ENCODE peak calls at places on chromosomes 7 and 10, in eight cellular contexts. One of them, this sample, is unnamed.
A peak's percentile ranks its signal among the peaks of the same experiment; 100 is the strongest.

GRCh38 chr10:61284222-61284890 is 168.8 kb downstream of the TMEM26 start:
- DNase-seq in uterus: peak; percentile 23
- DNase-seq in Right ventricle myocardium superior: no peak
- DNase-seq in iPS-NIHi11: peak; percentile 7
- DNase-seq in GDM1: peak; percentile 8
- DNase-seq in NAMALWA: peak; percentile 66
- DNase-seq in stimulated activated CD4-positive, alpha-beta T cell treated with anti-CD3 and anti-CD28 coated beads, TNF-alpha, amount 100 ng/mL, for 24 hours: no peak
- DNase-seq in nephron progenitor cell: peak; percentile 15
- DNase-seq in this sample: no peak

GRCh38 chr7:1461640-1462375 is 2.5 kb upstream of the MICALL2 start:
- DNase-seq in nephron progenitor cell: no peak
- DNase-seq in NAMALWA: no peak
- DNase-seq in uterus: no peak
- DNase-seq in Right ventricle myocardium superior: no peak
- DNase-seq in GDM1: no peak
- DNase-seq in iPS-NIHi11: no peak
- DNase-seq in stimulated activated CD4-positive, alpha-beta T cell treated with anti-CD3 and anti-CD28 coated beads, TNF-alpha, amount 100 ng/mL, for 24 hours: no peak
- DNase-seq in this sample: no peak

GRCh38 chr10:80187465-80188409 is 17.6 kb downstream of the ANXA11 start:
- DNase-seq in Right ventricle myocardium superior: peak; percentile 62
- DNase-seq in NAMALWA: peak; percentile 76
- DNase-seq in stimulated activated CD4-positive, alpha-beta T cell treated with anti-CD3 and anti-CD28 coated beads, TNF-alpha, amount 100 ng/mL, for 24 hours: peak; percentile 54
- DNase-seq in iPS-NIHi11: no peak
- DNase-seq in nephron progenitor cell: no peak
- DNase-seq in GDM1: peak; percentile 41
- DNase-seq in uterus: no peak
- DNase-seq in this sample: peak; percentile 37

GRCh38 chr10:5587151-5588079 is 62.7 kb downstream of the CALML3 start:
- DNase-seq in NAMALWA: no peak
- DNase-seq in Right ventricle myocardium superior: peak; percentile 64
- DNase-seq in iPS-NIHi11: no peak
- DNase-seq in nephron progenitor cell: no peak
- DNase-seq in GDM1: no peak
- DNase-seq in stimulated activated CD4-positive, alpha-beta T cell treated with anti-CD3 and anti-CD28 coated beads, TNF-alpha, amount 100 ng/mL, for 24 hours: no peak
- DNase-seq in uterus: peak; percentile 53
- DNase-seq in this sample: no peak

GRCh38 chr10:121956111-121957061 is 18.6 kb downstream of the NSMCE4A start:
- DNase-seq in NAMALWA: no peak
- DNase-seq in stimulated activated CD4-positive, alpha-beta T cell treated with anti-CD3 and anti-CD28 coated beads, TNF-alpha, amount 100 ng/mL, for 24 hours: no peak
- DNase-seq in nephron progenitor cell: no peak
- DNase-seq in uterus: no peak
- DNase-seq in iPS-NIHi11: no peak
- DNase-seq in GDM1: no peak
- DNase-seq in Right ventricle myocardium superior: no peak
- DNase-seq in this sample: no peak

GRCh38 chr10:120727001-120727400 is 124.2 kb upstream of the WDR11 start:
- DNase-seq in stimulated activated CD4-positive, alpha-beta T cell treated with anti-CD3 and anti-CD28 coated beads, TNF-alpha, amount 100 ng/mL, for 24 hours: no peak
- DNase-seq in GDM1: no peak
- DNase-seq in NAMALWA: no peak
- DNase-seq in Right ventricle myocardium superior: no peak
- DNase-seq in nephron progenitor cell: no peak
- DNase-seq in uterus: no peak
- DNase-seq in iPS-NIHi11: no peak
- DNase-seq in this sample: no peak

GRCh38 chr10:85124592-85124991 is 796.2 kb downstream of the CCSER2 start:
- DNase-seq in GDM1: no peak
- DNase-seq in stimulated activated CD4-positive, alpha-beta T cell treated with anti-CD3 and anti-CD28 coated beads, TNF-alpha, amount 100 ng/mL, for 24 hours: no peak
- DNase-seq in Right ventricle myocardium superior: no peak
- DNase-seq in nephron progenitor cell: no peak
- DNase-seq in uterus: no peak
- DNase-seq in iPS-NIHi11: no peak
- DNase-seq in NAMALWA: no peak
- DNase-seq in this sample: no peak

GRCh38 chr10:21230219-21230618 is 295.3 kb downstream of the SKIDA1 start:
- DNase-seq in GDM1: no peak
- DNase-seq in Right ventricle myocardium superior: no peak
- DNase-seq in NAMALWA: no peak
- DNase-seq in iPS-NIHi11: no peak
- DNase-seq in nephron progenitor cell: no peak
- DNase-seq in stimulated activated CD4-positive, alpha-beta T cell treated with anti-CD3 and anti-CD28 coated beads, TNF-alpha, amount 100 ng/mL, for 24 hours: no peak
- DNase-seq in uterus: no peak
- DNase-seq in this sample: no peak

GRCh38 chr10:35585903-35586535 is 19.1 kb upstream of the GJD4 start:
- DNase-seq in iPS-NIHi11: no peak
- DNase-seq in GDM1: no peak
- DNase-seq in Right ventricle myocardium superior: no peak
- DNase-seq in uterus: no peak
- DNase-seq in nephron progenitor cell: no peak
- DNase-seq in stimulated activated CD4-positive, alpha-beta T cell treated with anti-CD3 and anti-CD28 coated beads, TNF-alpha, amount 100 ng/mL, for 24 hours: no peak
- DNase-seq in NAMALWA: no peak
- DNase-seq in this sample: no peak

GRCh38 chr7:156168434-156168833 is 356.2 kb upstream of the SHH start:
- DNase-seq in Right ventricle myocardium superior: no peak
- DNase-seq in stimulated activated CD4-positive, alpha-beta T cell treated with anti-CD3 and anti-CD28 coated beads, TNF-alpha, amount 100 ng/mL, for 24 hours: no peak
- DNase-seq in GDM1: no peak
- DNase-seq in iPS-NIHi11: no peak
- DNase-seq in uterus: no peak
- DNase-seq in NAMALWA: no peak
- DNase-seq in nephron progenitor cell: no peak
- DNase-seq in this sample: no peak

GRCh38 chr7:21944616-21945373 is 904 bp downstream of the CDCA7L start:
- DNase-seq in stimulated activated CD4-positive, alpha-beta T cell treated with anti-CD3 and anti-CD28 coated beads, TNF-alpha, amount 100 ng/mL, for 24 hours: peak; percentile 46
- DNase-seq in Right ventricle myocardium superior: peak; percentile 61
- DNase-seq in NAMALWA: peak; percentile 84
- DNase-seq in iPS-NIHi11: peak; percentile 82
- DNase-seq in nephron progenitor cell: peak; percentile 38
- DNase-seq in uterus: no peak
- DNase-seq in GDM1: no peak
- DNase-seq in this sample: peak; percentile 10

GRCh38 chr7:128883622-128884549 is 21.2 kb downstream of the ATP6V1F start:
- DNase-seq in GDM1: peak; percentile 64
- DNase-seq in iPS-NIHi11: peak; percentile 96
- DNase-seq in stimulated activated CD4-positive, alpha-beta T cell treated with anti-CD3 and anti-CD28 coated beads, TNF-alpha, amount 100 ng/mL, for 24 hours: peak; percentile 84
- DNase-seq in Right ventricle myocardium superior: peak; percentile 90
- DNase-seq in NAMALWA: peak; percentile 90
- DNase-seq in uterus: peak; percentile 74
- DNase-seq in nephron progenitor cell: peak; percentile 91
- DNase-seq in this sample: peak; percentile 77

GRCh38 chr10:133357293-133358151 is at the start of gene FUOM:
- DNase-seq in GDM1: peak; percentile 71
- DNase-seq in stimulated activated CD4-positive, alpha-beta T cell treated with anti-CD3 and anti-CD28 coated beads, TNF-alpha, amount 100 ng/mL, for 24 hours: peak; percentile 76
- DNase-seq in Right ventricle myocardium superior: peak; percentile 75
- DNase-seq in iPS-NIHi11: peak; percentile 99
- DNase-seq in uterus: peak; percentile 40
- DNase-seq in NAMALWA: peak; percentile 88
- DNase-seq in nephron progenitor cell: peak; percentile 77
- DNase-seq in this sample: peak; percentile 64

GRCh38 chr10:22823109-22823508 is 104.7 kb upstream of the ARMC3 start:
- DNase-seq in uterus: no peak
- DNase-seq in iPS-NIHi11: no peak
- DNase-seq in GDM1: no peak
- DNase-seq in stimulated activated CD4-positive, alpha-beta T cell treated with anti-CD3 and anti-CD28 coated beads, TNF-alpha, amount 100 ng/mL, for 24 hours: no peak
- DNase-seq in NAMALWA: no peak
- DNase-seq in nephron progenitor cell: no peak
- DNase-seq in Right ventricle myocardium superior: no peak
- DNase-seq in this sample: no peak

GRCh38 chr7:152103691-152104090 is 78.2 kb downstream of the GALNT11 start:
- DNase-seq in GDM1: no peak
- DNase-seq in stimulated activated CD4-positive, alpha-beta T cell treated with anti-CD3 and anti-CD28 coated beads, TNF-alpha, amount 100 ng/mL, for 24 hours: no peak
- DNase-seq in uterus: no peak
- DNase-seq in NAMALWA: no peak
- DNase-seq in Right ventricle myocardium superior: no peak
- DNase-seq in nephron progenitor cell: no peak
- DNase-seq in iPS-NIHi11: no peak
- DNase-seq in this sample: no peak

GRCh38 chr7:22876986-22877729 is 54.5 kb upstream of the TOMM7 start:
- DNase-seq in NAMALWA: no peak
- DNase-seq in GDM1: no peak
- DNase-seq in stimulated activated CD4-positive, alpha-beta T cell treated with anti-CD3 and anti-CD28 coated beads, TNF-alpha, amount 100 ng/mL, for 24 hours: no peak
- DNase-seq in Right ventricle myocardium superior: no peak
- DNase-seq in iPS-NIHi11: no peak
- DNase-seq in uterus: no peak
- DNase-seq in nephron progenitor cell: no peak
- DNase-seq in this sample: no peak

GRCh38 chr7:149188637-149189259 is 6.6 kb upstream of the ZNF282 start:
- DNase-seq in iPS-NIHi11: no peak
- DNase-seq in stimulated activated CD4-positive, alpha-beta T cell treated with anti-CD3 and anti-CD28 coated beads, TNF-alpha, amount 100 ng/mL, for 24 hours: no peak
- DNase-seq in NAMALWA: no peak
- DNase-seq in nephron progenitor cell: no peak
- DNase-seq in uterus: no peak
- DNase-seq in GDM1: no peak
- DNase-seq in Right ventricle myocardium superior: no peak
- DNase-seq in this sample: no peak

GRCh38 chr10:128049226-128050010 is 76.8 kb downstream of the MKI67 start:
- DNase-seq in GDM1: no peak
- DNase-seq in stimulated activated CD4-positive, alpha-beta T cell treated with anti-CD3 and anti-CD28 coated beads, TNF-alpha, amount 100 ng/mL, for 24 hours: no peak
- DNase-seq in Right ventricle myocardium superior: no peak
- DNase-seq in iPS-NIHi11: no peak
- DNase-seq in uterus: no peak
- DNase-seq in nephron progenitor cell: no peak
- DNase-seq in NAMALWA: no peak
- DNase-seq in this sample: no peak

GRCh38 chr7:17771901-17772408 is 168.3 kb downstream of the SNX13 start:
- DNase-seq in iPS-NIHi11: peak; percentile 15
- DNase-seq in stimulated activated CD4-positive, alpha-beta T cell treated with anti-CD3 and anti-CD28 coated beads, TNF-alpha, amount 100 ng/mL, for 24 hours: no peak
- DNase-seq in nephron progenitor cell: no peak
- DNase-seq in NAMALWA: no peak
- DNase-seq in GDM1: no peak
- DNase-seq in Right ventricle myocardium superior: no peak
- DNase-seq in uterus: no peak
- DNase-seq in this sample: no peak

GRCh38 chr10:33163941-33164824 is 170.3 kb downstream of the NRP1 start:
- DNase-seq in NAMALWA: no peak
- DNase-seq in Right ventricle myocardium superior: no peak
- DNase-seq in uterus: no peak
- DNase-seq in nephron progenitor cell: no peak
- DNase-seq in GDM1: no peak
- DNase-seq in stimulated activated CD4-positive, alpha-beta T cell treated with anti-CD3 and anti-CD28 coated beads, TNF-alpha, amount 100 ng/mL, for 24 hours: no peak
- DNase-seq in iPS-NIHi11: no peak
- DNase-seq in this sample: no peak

GRCh38 chr10:124301736-124302135 is 117.0 kb downstream of the OAT start:
- DNase-seq in uterus: no peak
- DNase-seq in GDM1: no peak
- DNase-seq in Right ventricle myocardium superior: peak; percentile 25
- DNase-seq in nephron progenitor cell: no peak
- DNase-seq in stimulated activated CD4-positive, alpha-beta T cell treated with anti-CD3 and anti-CD28 coated beads, TNF-alpha, amount 100 ng/mL, for 24 hours: no peak
- DNase-seq in iPS-NIHi11: no peak
- DNase-seq in NAMALWA: no peak
- DNase-seq in this sample: no peak

GRCh38 chr10:3400368-3400767 is 227.8 kb upstream of the PITRM1 start:
- DNase-seq in NAMALWA: no peak
- DNase-seq in nephron progenitor cell: no peak
- DNase-seq in Right ventricle myocardium superior: no peak
- DNase-seq in GDM1: no peak
- DNase-seq in iPS-NIHi11: no peak
- DNase-seq in uterus: no peak
- DNase-seq in stimulated activated CD4-positive, alpha-beta T cell treated with anti-CD3 and anti-CD28 coated beads, TNF-alpha, amount 100 ng/mL, for 24 hours: no peak
- DNase-seq in this sample: no peak

GRCh38 chr7:102306916-102307677 is 20.4 kb downstream of the SH2B2 start:
- DNase-seq in GDM1: no peak
- DNase-seq in uterus: no peak
- DNase-seq in Right ventricle myocardium superior: peak; percentile 69
- DNase-seq in NAMALWA: peak; percentile 100
- DNase-seq in iPS-NIHi11: peak; percentile 84
- DNase-seq in nephron progenitor cell: peak; percentile 54
- DNase-seq in stimulated activated CD4-positive, alpha-beta T cell treated with anti-CD3 and anti-CD28 coated beads, TNF-alpha, amount 100 ng/mL, for 24 hours: no peak
- DNase-seq in this sample: no peak

GRCh38 chr10:33893502-33893901 is 559.0 kb upstream of the NRP1 start:
- DNase-seq in GDM1: no peak
- DNase-seq in stimulated activated CD4-positive, alpha-beta T cell treated with anti-CD3 and anti-CD28 coated beads, TNF-alpha, amount 100 ng/mL, for 24 hours: no peak
- DNase-seq in NAMALWA: no peak
- DNase-seq in uterus: no peak
- DNase-seq in nephron progenitor cell: no peak
- DNase-seq in Right ventricle myocardium superior: no peak
- DNase-seq in iPS-NIHi11: no peak
- DNase-seq in this sample: no peak

GRCh38 chr7:29184599-29184998 is 10.0 kb upstream of the CHN2 start:
- DNase-seq in Right ventricle myocardium superior: no peak
- DNase-seq in iPS-NIHi11: no peak
- DNase-seq in nephron progenitor cell: no peak
- DNase-seq in NAMALWA: no peak
- DNase-seq in uterus: no peak
- DNase-seq in GDM1: no peak
- DNase-seq in stimulated activated CD4-positive, alpha-beta T cell treated with anti-CD3 and anti-CD28 coated beads, TNF-alpha, amount 100 ng/mL, for 24 hours: no peak
- DNase-seq in this sample: no peak

GRCh38 chr7:44434201-44434600 is 56.3 kb downstream of the NUDCD3 start:
- DNase-seq in Right ventricle myocardium superior: no peak
- DNase-seq in stimulated activated CD4-positive, alpha-beta T cell treated with anti-CD3 and anti-CD28 coated beads, TNF-alpha, amount 100 ng/mL, for 24 hours: no peak
- DNase-seq in nephron progenitor cell: no peak
- DNase-seq in GDM1: no peak
- DNase-seq in iPS-NIHi11: no peak
- DNase-seq in uterus: no peak
- DNase-seq in NAMALWA: no peak
- DNase-seq in this sample: no peak

GRCh38 chr7:80883188-80884025 is 35.4 kb downstream of the SEMA3C start:
- DNase-seq in GDM1: no peak
- DNase-seq in iPS-NIHi11: peak; percentile 21
- DNase-seq in Right ventricle myocardium superior: no peak
- DNase-seq in NAMALWA: no peak
- DNase-seq in nephron progenitor cell: no peak
- DNase-seq in stimulated activated CD4-positive, alpha-beta T cell treated with anti-CD3 and anti-CD28 coated beads, TNF-alpha, amount 100 ng/mL, for 24 hours: no peak
- DNase-seq in uterus: peak; percentile 51
- DNase-seq in this sample: no peak

GRCh38 chr10:79424221-79425073 is 21.0 kb downstream of the ZCCHC24 start:
- DNase-seq in iPS-NIHi11: peak; percentile 64
- DNase-seq in GDM1: no peak
- DNase-seq in NAMALWA: no peak
- DNase-seq in Right ventricle myocardium superior: peak; percentile 57
- DNase-seq in uterus: peak; percentile 76
- DNase-seq in stimulated activated CD4-positive, alpha-beta T cell treated with anti-CD3 and anti-CD28 coated beads, TNF-alpha, amount 100 ng/mL, for 24 hours: no peak
- DNase-seq in nephron progenitor cell: no peak
- DNase-seq in this sample: no peak